ENCODE peak calls at places on chromosomes 12 and 14, in eight cellular contexts. One of them, this sample, is unnamed.

GRCh38 chr12:92769124-92769901 is 66.5 kb downstream of the PLEKHG7 start:
- DNase-seq in retinal pigment epithelial cell: no peak
- DNase-seq in testis: no peak
- DNase-seq in HFF-Myc: no peak
- DNase-seq in lower lobe of right lung: no peak
- DNase-seq in right lobe of liver: no peak
- DNase-seq in Panc1: no peak
- DNase-seq in epithelial cell of proximal tubule: no peak
- DNase-seq in this sample: no peak

GRCh38 chr12:8077207-8077606 is 4.9 kb upstream of the NECAP1 start:
- DNase-seq in retinal pigment epithelial cell: no peak
- DNase-seq in testis: no peak
- DNase-seq in HFF-Myc: peak
- DNase-seq in lower lobe of right lung: no peak
- DNase-seq in right lobe of liver: no peak
- DNase-seq in Panc1: no peak
- DNase-seq in epithelial cell of proximal tubule: no peak
- DNase-seq in this sample: no peak

GRCh38 chr12:47408171-47408871 is 297.5 kb downstream of the RPAP3 start:
- DNase-seq in retinal pigment epithelial cell: no peak
- DNase-seq in testis: no peak
- DNase-seq in HFF-Myc: no peak
- DNase-seq in lower lobe of right lung: no peak
- DNase-seq in right lobe of liver: no peak
- DNase-seq in Panc1: no peak
- DNase-seq in epithelial cell of proximal tubule: no peak
- DNase-seq in this sample: no peak

GRCh38 chr12:77584860-77585259 is 245.8 kb upstream of the NAV3 start:
- DNase-seq in retinal pigment epithelial cell: no peak
- DNase-seq in testis: no peak
- DNase-seq in HFF-Myc: no peak
- DNase-seq in lower lobe of right lung: no peak
- DNase-seq in right lobe of liver: no peak
- DNase-seq in Panc1: no peak
- DNase-seq in epithelial cell of proximal tubule: no peak
- DNase-seq in this sample: no peak

GRCh38 chr12:130179191-130179590 is 16.9 kb downstream of the FZD10 start:
- DNase-seq in retinal pigment epithelial cell: no peak
- DNase-seq in testis: no peak
- DNase-seq in HFF-Myc: no peak
- DNase-seq in lower lobe of right lung: no peak
- DNase-seq in right lobe of liver: no peak
- DNase-seq in Panc1: no peak
- DNase-seq in epithelial cell of proximal tubule: no peak
- DNase-seq in this sample: no peak

GRCh38 chr14:73715707-73716106 is 1.5 kb upstream of the PNMA1 start:
- DNase-seq in retinal pigment epithelial cell: no peak
- DNase-seq in testis: no peak
- DNase-seq in HFF-Myc: no peak
- DNase-seq in lower lobe of right lung: no peak
- DNase-seq in right lobe of liver: no peak
- DNase-seq in Panc1: no peak
- DNase-seq in epithelial cell of proximal tubule: no peak
- DNase-seq in this sample: no peak

GRCh38 chr14:103105580-103106168 is 11.1 kb downstream of the EXOC3L4 start:
- DNase-seq in retinal pigment epithelial cell: no peak
- DNase-seq in testis: no peak
- DNase-seq in HFF-Myc: no peak
- DNase-seq in lower lobe of right lung: no peak
- DNase-seq in right lobe of liver: peak
- DNase-seq in Panc1: no peak
- DNase-seq in epithelial cell of proximal tubule: no peak
- DNase-seq in this sample: no peak

GRCh38 chr12:27193854-27194544 is 50.1 kb upstream of the STK38L start:
- DNase-seq in retinal pigment epithelial cell: peak
- DNase-seq in testis: no peak
- DNase-seq in HFF-Myc: peak
- DNase-seq in lower lobe of right lung: no peak
- DNase-seq in right lobe of liver: peak
- DNase-seq in Panc1: no peak
- DNase-seq in epithelial cell of proximal tubule: no peak
- DNase-seq in this sample: no peak

GRCh38 chr12:69476276-69477017 is 6.3 kb downstream of the FRS2 start:
- DNase-seq in retinal pigment epithelial cell: no peak
- DNase-seq in testis: no peak
- DNase-seq in HFF-Myc: no peak
- DNase-seq in lower lobe of right lung: no peak
- DNase-seq in right lobe of liver: no peak
- DNase-seq in Panc1: no peak
- DNase-seq in epithelial cell of proximal tubule: no peak
- DNase-seq in this sample: no peak

GRCh38 chr14:31059152-31059924 is 33.2 kb upstream of the STRN3 start:
- DNase-seq in retinal pigment epithelial cell: peak
- DNase-seq in testis: peak
- DNase-seq in HFF-Myc: no peak
- DNase-seq in lower lobe of right lung: no peak
- DNase-seq in right lobe of liver: peak
- DNase-seq in Panc1: no peak
- DNase-seq in epithelial cell of proximal tubule: peak
- DNase-seq in this sample: no peak

GRCh38 chr12:128069359-128069997 is 197.5 kb upstream of the TMEM132C start:
- DNase-seq in retinal pigment epithelial cell: peak
- DNase-seq in testis: peak
- DNase-seq in HFF-Myc: no peak
- DNase-seq in lower lobe of right lung: no peak
- DNase-seq in right lobe of liver: peak
- DNase-seq in Panc1: peak
- DNase-seq in epithelial cell of proximal tubule: no peak
- DNase-seq in this sample: no peak

GRCh38 chr12:47721431-47721973 is 3.8 kb downstream of the ENDOU start:
- DNase-seq in retinal pigment epithelial cell: no peak
- DNase-seq in testis: no peak
- DNase-seq in HFF-Myc: no peak
- DNase-seq in lower lobe of right lung: no peak
- DNase-seq in right lobe of liver: no peak
- DNase-seq in Panc1: no peak
- DNase-seq in epithelial cell of proximal tubule: no peak
- DNase-seq in this sample: peak

GRCh38 chr12:121811434-121812319 is 7.9 kb downstream of the SETD1B start:
- DNase-seq in retinal pigment epithelial cell: no peak
- DNase-seq in testis: peak
- DNase-seq in HFF-Myc: no peak
- DNase-seq in lower lobe of right lung: peak
- DNase-seq in right lobe of liver: peak
- DNase-seq in Panc1: no peak
- DNase-seq in epithelial cell of proximal tubule: no peak
- DNase-seq in this sample: no peak

GRCh38 chr12:63857771-63858670 is 13.5 kb downstream of the SRGAP1 start:
- DNase-seq in retinal pigment epithelial cell: no peak
- DNase-seq in testis: no peak
- DNase-seq in HFF-Myc: no peak
- DNase-seq in lower lobe of right lung: no peak
- DNase-seq in right lobe of liver: no peak
- DNase-seq in Panc1: no peak
- DNase-seq in epithelial cell of proximal tubule: no peak
- DNase-seq in this sample: no peak

GRCh38 chr12:12560587-12561304 is 1.9 kb downstream of the DUSP16 start:
- DNase-seq in retinal pigment epithelial cell: peak
- DNase-seq in testis: peak
- DNase-seq in HFF-Myc: no peak
- DNase-seq in lower lobe of right lung: no peak
- DNase-seq in right lobe of liver: no peak
- DNase-seq in Panc1: no peak
- DNase-seq in epithelial cell of proximal tubule: peak
- DNase-seq in this sample: no peak

GRCh38 chr14:44353805-44354204 is 153.3 kb downstream of the FSCB start:
- DNase-seq in retinal pigment epithelial cell: no peak
- DNase-seq in testis: no peak
- DNase-seq in HFF-Myc: no peak
- DNase-seq in lower lobe of right lung: no peak
- DNase-seq in right lobe of liver: no peak
- DNase-seq in Panc1: no peak
- DNase-seq in epithelial cell of proximal tubule: no peak
- DNase-seq in this sample: no peak

GRCh38 chr14:38391334-38391733 is 135.4 kb upstream of the CLEC14A start:
- DNase-seq in retinal pigment epithelial cell: no peak
- DNase-seq in testis: no peak
- DNase-seq in HFF-Myc: no peak
- DNase-seq in lower lobe of right lung: no peak
- DNase-seq in right lobe of liver: no peak
- DNase-seq in Panc1: no peak
- DNase-seq in epithelial cell of proximal tubule: no peak
- DNase-seq in this sample: no peak

GRCh38 chr12:14259481-14260010 is 105.9 kb upstream of the ATF7IP start:
- DNase-seq in retinal pigment epithelial cell: no peak
- DNase-seq in testis: no peak
- DNase-seq in HFF-Myc: no peak
- DNase-seq in lower lobe of right lung: no peak
- DNase-seq in right lobe of liver: no peak
- DNase-seq in Panc1: no peak
- DNase-seq in epithelial cell of proximal tubule: no peak
- DNase-seq in this sample: no peak

DNA sequence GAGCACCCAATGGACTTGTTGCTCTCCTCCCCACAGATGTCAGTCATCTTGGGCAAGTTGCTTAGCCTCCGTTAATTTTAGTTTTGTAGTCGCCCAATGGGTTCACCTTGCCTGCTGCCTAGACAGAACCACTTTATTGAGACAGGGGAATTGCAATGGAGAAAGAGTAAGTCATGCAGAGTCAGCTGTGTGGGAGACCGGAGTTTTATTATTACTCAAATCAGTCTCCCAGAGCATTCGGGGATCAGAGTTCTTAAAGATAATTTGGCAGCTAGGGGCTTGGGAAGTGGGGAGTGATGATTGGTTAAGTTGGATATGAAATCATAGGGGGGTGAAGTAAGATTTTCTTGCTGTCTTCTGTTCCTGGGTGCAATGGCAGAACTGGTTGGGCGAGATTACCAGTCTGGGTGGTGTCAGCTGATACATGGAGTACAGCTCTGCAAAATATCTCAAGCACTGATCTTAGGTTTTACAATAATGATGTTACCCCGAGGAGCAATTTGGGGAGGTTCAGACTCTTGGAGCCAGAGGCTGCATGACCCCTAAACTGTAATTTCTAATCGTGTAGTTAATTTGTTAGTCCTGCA is 50.2 kb downstream of the SLC38A1 start:
- DNase-seq in retinal pigment epithelial cell: no peak
- DNase-seq in testis: no peak
- DNase-seq in HFF-Myc: no peak
- DNase-seq in lower lobe of right lung: no peak
- DNase-seq in right lobe of liver: no peak
- DNase-seq in Panc1: no peak
- DNase-seq in epithelial cell of proximal tubule: no peak
- DNase-seq in this sample: no peak
- H3K4me3 ChIP-seq in retinal pigment epithelial cell: no peak
- H3K4me3 ChIP-seq in testis: no peak
- H3K4me3 ChIP-seq in HFF-Myc: no peak
- H3K4me3 ChIP-seq in lower lobe of right lung: no peak
- H3K4me3 ChIP-seq in right lobe of liver: no peak
- H3K4me3 ChIP-seq in Panc1: no peak
- H3K4me3 ChIP-seq in epithelial cell of proximal tubule: no peak
- H3K4me3 ChIP-seq in this sample: no peak

DNA sequence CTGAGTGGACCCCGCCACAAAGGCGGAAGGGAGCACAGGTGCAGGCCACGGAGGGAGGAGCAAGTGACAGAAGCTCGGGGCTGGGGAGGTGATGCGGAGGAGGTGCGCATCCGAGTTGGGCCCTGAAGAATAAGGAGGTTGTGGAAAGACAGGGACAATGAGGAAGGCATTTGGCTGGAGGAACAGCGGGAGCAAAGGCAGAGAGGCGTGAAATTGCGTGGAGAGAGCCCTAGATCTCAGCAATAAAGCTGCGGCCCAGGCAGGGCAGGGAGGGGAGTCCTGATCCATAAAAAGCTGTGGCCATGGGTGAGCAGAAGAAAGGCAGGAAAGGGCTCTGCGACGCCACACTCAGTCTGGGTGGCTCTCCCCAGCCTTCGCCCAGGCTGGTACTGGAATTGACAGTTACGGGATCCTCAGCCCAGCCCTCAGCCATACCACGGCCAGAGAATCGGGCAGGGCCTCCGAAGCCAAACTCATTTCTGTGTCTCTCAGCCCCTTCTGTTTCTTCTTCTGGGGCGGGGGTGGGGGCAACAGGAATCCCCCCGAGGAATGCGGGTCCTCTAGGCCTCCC is 2.2 kb downstream of the FIGNL2 start:
- DNase-seq in retinal pigment epithelial cell: no peak
- DNase-seq in testis: no peak
- DNase-seq in HFF-Myc: no peak
- DNase-seq in lower lobe of right lung: no peak
- DNase-seq in right lobe of liver: no peak
- DNase-seq in Panc1: no peak
- DNase-seq in epithelial cell of proximal tubule: no peak
- DNase-seq in this sample: no peak
- H3K4me3 ChIP-seq in retinal pigment epithelial cell: peak
- H3K4me3 ChIP-seq in testis: peak
- H3K4me3 ChIP-seq in HFF-Myc: no peak
- H3K4me3 ChIP-seq in lower lobe of right lung: peak
- H3K4me3 ChIP-seq in right lobe of liver: no peak
- H3K4me3 ChIP-seq in Panc1: no peak
- H3K4me3 ChIP-seq in epithelial cell of proximal tubule: peak
- H3K4me3 ChIP-seq in this sample: peak

GRCh38 chr12:89162704-89163261 is 189.5 kb downstream of the DUSP6 start:
- DNase-seq in retinal pigment epithelial cell: no peak
- DNase-seq in testis: peak
- DNase-seq in HFF-Myc: peak
- DNase-seq in lower lobe of right lung: peak
- DNase-seq in right lobe of liver: peak
- DNase-seq in Panc1: peak
- DNase-seq in epithelial cell of proximal tubule: peak
- DNase-seq in this sample: peak
- H3K4me3 ChIP-seq in retinal pigment epithelial cell: no peak
- H3K4me3 ChIP-seq in testis: no peak
- H3K4me3 ChIP-seq in HFF-Myc: no peak
- H3K4me3 ChIP-seq in lower lobe of right lung: no peak
- H3K4me3 ChIP-seq in right lobe of liver: no peak
- H3K4me3 ChIP-seq in Panc1: no peak
- H3K4me3 ChIP-seq in epithelial cell of proximal tubule: no peak
- H3K4me3 ChIP-seq in this sample: no peak

DNA sequence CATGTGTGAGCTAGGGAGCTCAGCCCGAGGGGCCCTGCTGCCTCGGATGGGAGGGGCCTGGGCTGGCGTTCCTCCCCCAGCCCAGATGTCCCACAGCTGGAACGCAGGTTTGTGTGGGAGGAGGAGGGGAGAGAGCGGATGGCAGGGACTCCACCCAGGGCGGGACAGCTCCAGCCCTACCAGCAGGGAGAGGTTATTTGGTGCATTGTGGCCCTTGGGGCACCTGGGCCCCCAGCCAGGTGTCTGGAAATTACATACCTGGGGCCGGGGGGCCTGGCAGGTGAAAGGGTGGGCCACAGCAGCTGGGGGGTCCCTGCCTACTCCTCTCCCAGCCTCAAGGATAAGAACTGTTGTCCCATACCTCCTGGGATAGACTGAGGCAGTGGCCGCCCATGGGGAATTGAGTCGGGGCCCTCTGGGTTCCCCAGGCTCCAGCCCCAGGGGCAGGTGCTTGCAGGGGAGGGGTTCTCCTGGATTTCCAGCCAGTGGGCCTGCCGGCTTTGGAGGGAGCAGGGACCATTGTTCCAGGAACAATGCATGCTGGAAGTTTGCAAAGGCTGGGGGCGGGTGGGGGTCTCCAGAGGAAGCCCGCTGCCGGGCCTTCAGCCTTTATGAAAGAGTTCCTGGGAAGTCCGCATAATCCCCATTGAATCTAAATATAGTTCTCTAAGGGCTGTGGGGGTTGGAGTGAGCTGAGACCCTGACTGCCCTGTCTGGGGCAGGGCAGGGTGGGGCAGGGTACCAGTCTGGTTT is 1.2 kb downstream of the KIF26A start:
- DNase-seq in retinal pigment epithelial cell: no peak
- DNase-seq in testis: no peak
- DNase-seq in HFF-Myc: no peak
- DNase-seq in lower lobe of right lung: peak
- DNase-seq in right lobe of liver: peak
- DNase-seq in Panc1: no peak
- DNase-seq in epithelial cell of proximal tubule: no peak
- DNase-seq in this sample: no peak
- H3K4me3 ChIP-seq in retinal pigment epithelial cell: peak
- H3K4me3 ChIP-seq in testis: no peak
- H3K4me3 ChIP-seq in HFF-Myc: peak
- H3K4me3 ChIP-seq in lower lobe of right lung: peak
- H3K4me3 ChIP-seq in right lobe of liver: peak
- H3K4me3 ChIP-seq in Panc1: peak
- H3K4me3 ChIP-seq in epithelial cell of proximal tubule: no peak
- H3K4me3 ChIP-seq in this sample: peak